ENCODE peak calls at places on chromosomes 4 and X, in four cellular contexts. A, P, F and E are unnamed samples.

GRCh38 chr4:3307486-3307885 is 14.7 kb downstream of the RGS12 start:
- DNase-seq in A (no peak), P (no peak), F (no peak), E (no peak)

GRCh38 chrX:15269618-15270521 is at the start of gene ASB9:
- DNase-seq in A (no peak), P (no peak), F (peak; percentile 78), E (peak; percentile 9)

GRCh38 chrX:71111851-71112468 is 583 bp upstream of the IL2RG start:
- DNase-seq in A (no peak), P (no peak), F (no peak), E (no peak)

GRCh38 chrX:45668686-45669443 is 468.2 kb upstream of the DIPK2B start:
- DNase-seq in A (no peak), P (no peak), F (no peak), E (no peak)

GRCh38 chrX:119236599-119237525 is 777 bp downstream of the PGRMC1 start:
- DNase-seq in A (peak; percentile 44), P (no peak), F (no peak), E (peak; percentile 12)

GRCh38 chrX:22689290-22689689 is 310.5 kb upstream of the DDX53 start:
- DNase-seq in A (no peak), P (no peak), F (no peak), E (no peak)

GRCh38 chrX:32408389-32408788 is 803.0 kb downstream of the DMD start:
- DNase-seq in A (no peak), P (no peak), F (no peak), E (no peak)

GRCh38 chrX:9647475-9647874 is 118.2 kb downstream of the GPR143 start:
- DNase-seq in A (no peak), P (no peak), F (no peak), E (no peak)

GRCh38 chr4:89482926-89483595 is 175.5 kb upstream of the GPRIN3 start:
- DNase-seq in A (no peak), P (no peak), F (no peak), E (no peak)

GRCh38 chrX:16659326-16659725 is 9.4 kb downstream of the S100G start:
- DNase-seq in A (no peak), P (no peak), F (no peak), E (no peak)

GRCh38 chrX:154540897-154541535 is 5.6 kb downstream of the G6PD start:
- DNase-seq in A (no peak), P (no peak), F (peak; percentile 89), E (no peak)

GRCh38 chrX:154541896-154542722 is 4.5 kb downstream of the G6PD start:
- DNase-seq in A (peak; percentile 83), P (no peak), F (peak; percentile 94), E (no peak)

GRCh38 chrX:154544885-154545284 is 1.8 kb downstream of the G6PD start:
- DNase-seq in A (no peak), P (no peak), F (no peak), E (no peak)

GRCh38 chrX:154541589-154541895 is 5.1 kb downstream of the G6PD start:
- DNase-seq in A (no peak), P (no peak), F (no peak), E (no peak)

GRCh38 chrX:154542723-154543424 is 3.8 kb downstream of the G6PD start:
- DNase-seq in A (no peak), P (no peak), F (peak; percentile 42), E (no peak)
- TF ChIP-seq SP1 in A (no peak), P (no peak), F (no peak), E (no peak)

DNA sequence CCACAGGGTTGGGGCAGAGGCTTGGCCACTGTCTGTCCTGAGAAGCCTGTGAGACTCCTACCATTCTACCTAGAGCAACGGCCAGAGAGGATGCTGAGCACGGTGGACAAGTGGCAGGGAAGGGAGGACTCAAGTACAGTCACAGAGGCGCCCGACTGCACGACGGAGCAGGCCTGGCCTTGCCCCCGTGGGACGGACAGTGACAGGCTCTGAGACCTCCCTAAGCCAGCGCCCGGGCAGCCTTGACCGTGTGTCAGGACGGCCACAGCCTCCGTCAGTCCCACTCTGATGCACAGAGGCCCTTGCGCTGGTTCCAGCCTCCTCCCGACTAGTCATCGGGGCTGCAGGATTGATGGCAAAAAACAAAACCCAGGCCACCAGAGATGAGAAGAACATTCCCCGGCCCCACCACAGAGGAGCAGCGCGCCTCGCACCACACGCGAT is 36.7 kb upstream of the MXD4 start:
- DNase-seq in A (no peak), P (no peak), F (no peak), E (no peak)
- TF ChIP-seq ESRRA in A (no peak), P (no peak), F (no peak), E (no peak)

GRCh38 chr4:72418458-72418857 is 150.6 kb downstream of the ADAMTS3 start:
- DNase-seq in A (no peak), P (no peak), F (no peak), E (no peak)
- TF ChIP-seq CREM in A (no peak), P (no peak), F (no peak), E (no peak)

DNA sequence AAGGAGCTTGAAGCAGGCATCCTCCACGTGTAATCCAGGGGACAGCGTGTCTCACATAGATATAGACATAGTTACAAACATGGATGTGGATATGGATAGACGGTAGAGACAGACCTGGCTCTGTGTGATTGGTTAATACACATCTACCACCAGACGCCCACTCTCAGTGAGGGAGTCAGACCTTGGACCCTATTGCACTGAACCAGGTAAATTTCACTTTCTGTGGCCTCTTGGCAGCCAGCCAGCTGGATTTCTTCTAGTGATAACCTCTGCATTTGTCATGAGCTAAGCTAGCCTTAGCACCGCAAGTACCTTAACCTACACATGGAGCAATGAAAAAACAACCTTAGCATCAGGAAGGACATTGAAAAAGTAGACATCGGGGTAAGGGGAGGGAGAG is 79.2 kb upstream of the ACSL4 start:
- DNase-seq in A (no peak), P (no peak), F (peak; percentile 86), E (no peak)
- TF ChIP-seq SP1 in A (no peak), P (no peak), F (no peak), E (no peak)

GRCh38 chrX:135200297-135200696 is 29.1 kb upstream of the CT55 start:
- DNase-seq in A (no peak), P (no peak), F (no peak), E (no peak)

GRCh38 chrX:135191838-135192237 is 20.6 kb upstream of the CT55 start:
- DNase-seq in A (no peak), P (no peak), F (no peak), E (no peak)

GRCh38 chrX:135193740-135194139 is 22.5 kb upstream of the CT55 start:
- DNase-seq in A (no peak), P (no peak), F (no peak), E (no peak)

GRCh38 chrX:135194684-135195083 is 23.5 kb upstream of the CT55 start:
- DNase-seq in A (peak; percentile 25), P (no peak), F (no peak), E (peak; percentile 26)
- TF ChIP-seq ESRRA in A (no peak), P (no peak), F (no peak), E (no peak)

GRCh38 chr4:56622176-56622575 is 58.9 kb downstream of the HOPX start:
- DNase-seq in A (no peak), P (no peak), F (no peak), E (no peak)

GRCh38 chr4:56618734-56619133 is 62.4 kb downstream of the HOPX start:
- DNase-seq in A (no peak), P (no peak), F (no peak), E (no peak)

GRCh38 chr4:56613101-56613862 is 67.8 kb downstream of the HOPX start:
- DNase-seq in A (no peak), P (no peak), F (peak; percentile 5), E (no peak)

GRCh38 chr4:56619816-56620215 is 61.3 kb downstream of the HOPX start:
- DNase-seq in A (no peak), P (no peak), F (no peak), E (peak; percentile 20)

GRCh38 chr4:56619160-56619559 is 61.9 kb downstream of the HOPX start:
- DNase-seq in A (no peak), P (no peak), F (no peak), E (no peak)
- TF ChIP-seq CREM in A (no peak), P (no peak), F (no peak), E (no peak)

GRCh38 chr4:176340871-176341685 is 21.3 kb downstream of the SPCS3 start:
- DNase-seq in A (peak; percentile 32), P (no peak), F (peak; percentile 24), E (no peak)

GRCh38 chr4:176334066-176334465 is 14.3 kb downstream of the SPCS3 start:
- DNase-seq in A (no peak), P (no peak), F (no peak), E (no peak)

GRCh38 chr4:176339936-176340761 is 20.4 kb downstream of the SPCS3 start:
- DNase-seq in A (no peak), P (no peak), F (no peak), E (no peak)

GRCh38 chr4:176333076-176333475 is 13.3 kb downstream of the SPCS3 start:
- DNase-seq in A (no peak), P (no peak), F (no peak), E (no peak)

GRCh38 chr4:176335421-176335820 is 15.7 kb downstream of the SPCS3 start:
- DNase-seq in A (no peak), P (no peak), F (no peak), E (no peak)
- TF ChIP-seq SP1 in A (no peak), P (no peak), F (no peak), E (no peak)

GRCh38 chr4:52657630-52658501 is 1.2 kb downstream of the USP46 start:
- DNase-seq in A (peak; percentile 15), P (no peak), F (no peak), E (peak; percentile 58)
- TF ChIP-seq ESRRA in A (no peak), P (no peak), F (no peak), E (peak; percentile 33)

GRCh38 chr4:98780111-98780549 is 121.7 kb upstream of the TSPAN5 start:
- DNase-seq in A (peak; percentile 60), P (no peak), F (no peak), E (no peak)

GRCh38 chr4:98780926-98781325 is 122.5 kb upstream of the TSPAN5 start:
- DNase-seq in A (no peak), P (no peak), F (no peak), E (no peak)

GRCh38 chr4:98778206-98778605 is 119.8 kb upstream of the TSPAN5 start:
- DNase-seq in A (no peak), P (no peak), F (peak; percentile 87), E (no peak)

GRCh38 chr4:98781641-98782348 is 123.4 kb upstream of the TSPAN5 start:
- DNase-seq in A (no peak), P (no peak), F (no peak), E (no peak)

GRCh38 chr4:98779021-98779420 is 120.6 kb upstream of the TSPAN5 start:
- DNase-seq in A (no peak), P (no peak), F (no peak), E (no peak)
- TF ChIP-seq CREM in A (no peak), P (no peak), F (no peak), E (no peak)